ENCODE peak calls at places on chromosome 4, in nine cellular contexts. X is AG08396; Y is activated CD4-positive, alpha-beta T cell treated with anti-CD3 and anti-CD28 coated beads, Interleukin-2, amount 10 ng/mL, durations not matched to agents 7 days and 5 days; M is endothelial cell of umbilical vein; U is PC-9; H is NCI-H1436; D is RCC 7860; S is frontal cortex; G is C1 segment of cervical spinal cord. V is an unnamed sample.

GRCh38 chr4:89162486-89162885 is 51.2 kb downstream of the TIGD2 start:
- DNase-seq in M (no peak), Y (no peak), S (no peak), X (no peak), H (no peak), G (no peak), U (no peak), D (no peak), V (no peak)

GRCh38 chr4:137688651-137689050 is 156.4 kb upstream of the PCDH18 start:
- DNase-seq in U (no peak), S (no peak), D (no peak), M (no peak), G (no peak), X (no peak), Y (no peak), H (no peak), V (no peak)

GRCh38 chr4:153798436-153798835 is 9.6 kb upstream of the SFRP2 start:
- DNase-seq in X (no peak), D (no peak), M (no peak), G (no peak), Y (no peak), H (no peak), U (no peak), S (no peak), V (peak)

GRCh38 chr4:52076731-52077130 is 25.6 kb downstream of the SPATA18 start:
- DNase-seq in H (no peak), G (no peak), S (no peak), U (no peak), D (no peak), M (peak), X (no peak), Y (no peak), V (no peak)

GRCh38 chr4:128633067-128633466 is 176.4 kb upstream of the JADE1 start:
- DNase-seq in H (no peak), Y (no peak), S (no peak), U (no peak), D (no peak), M (no peak), X (no peak), G (no peak), V (no peak)

GRCh38 chr4:119736559-119736958 is 108.0 kb upstream of the PDE5A start:
- DNase-seq in Y (no peak), H (no peak), U (no peak), S (no peak), D (no peak), X (peak), M (no peak), G (no peak), V (no peak)

GRCh38 chr4:82560853-82561744 is 689 bp downstream of the TMEM150C start:
- DNase-seq in S (no peak), D (no peak), Y (no peak), X (peak), H (no peak), G (no peak), M (peak), U (peak), V (peak)

GRCh38 chr4:143482753-143483362 is 30.6 kb upstream of the SMARCA5 start:
- DNase-seq in M (peak), S (peak), X (peak), Y (no peak), G (no peak), U (peak), H (peak), D (no peak), V (peak)

GRCh38 chr4:77126844-77127614 is 30.0 kb upstream of the CCNG2 start:
- DNase-seq in U (no peak), Y (no peak), M (no peak), S (no peak), D (no peak), H (no peak), X (no peak), G (no peak), V (peak)

GRCh38 chr4:15410750-15411149 is 17.1 kb upstream of the C1QTNF7 start:
- DNase-seq in S (no peak), U (no peak), G (no peak), X (no peak), D (no peak), H (no peak), Y (peak), M (peak), V (peak)

GRCh38 chr4:152094851-152095700 is 334.3 kb upstream of the GATB start:
- DNase-seq in M (no peak), X (peak), D (no peak), G (no peak), U (no peak), H (no peak), S (no peak), Y (no peak), V (no peak)

GRCh38 chr4:8302331-8302730 is 32.8 kb downstream of the HTRA3 start:
- DNase-seq in D (no peak), M (no peak), X (no peak), H (no peak), G (no peak), Y (no peak), U (no peak), S (no peak), V (no peak)

GRCh38 chr4:68865178-68865638 is 49.4 kb downstream of the UGT2B10 start:
- DNase-seq in H (no peak), U (no peak), X (no peak), S (no peak), M (no peak), Y (no peak), D (no peak), G (no peak), V (peak)

GRCh38 chr4:101643201-101643600 is 147.3 kb upstream of the BANK1 start:
- DNase-seq in X (no peak), H (no peak), M (no peak), G (no peak), U (peak), Y (no peak), S (no peak), D (no peak), V (no peak)

GRCh38 chr4:164937576-164938270 is 39.7 kb downstream of the TRIM61 start:
- DNase-seq in Y (no peak), U (no peak), X (no peak), H (no peak), D (no peak), S (no peak), M (no peak), G (peak), V (no peak)

GRCh38 chr4:105106416-105106815 is 40.3 kb upstream of the TET2 start:
- DNase-seq in H (no peak), X (no peak), Y (no peak), S (no peak), D (no peak), U (no peak), M (no peak), G (no peak), V (no peak)

GRCh38 chr4:118265312-118266144 is 87.3 kb downstream of the PRSS12 start:
- DNase-seq in X (no peak), H (no peak), D (no peak), M (no peak), G (no peak), S (no peak), U (peak), Y (peak), V (no peak)

GRCh38 chr4:90293320-90293719 is 166.1 kb downstream of the CCSER1 start:
- DNase-seq in X (no peak), H (no peak), U (no peak), M (peak), D (peak), S (no peak), Y (no peak), G (no peak), V (no peak)

GRCh38 chr4:105837037-105837436 is 58.2 kb upstream of the NPNT start:
- DNase-seq in G (no peak), S (no peak), X (no peak), M (no peak), U (no peak), D (no peak), H (no peak), Y (no peak), V (no peak)

GRCh38 chr4:6908397-6909112 is 1.1 kb upstream of the TBC1D14 start:
- DNase-seq in X (peak), Y (no peak), M (peak), D (no peak), G (no peak), U (no peak), H (no peak), S (no peak), V (no peak)

GRCh38 chr4:26452565-26453531 is 37.4 kb downstream of the CCKAR start:
- DNase-seq in G (no peak), Y (no peak), H (peak), S (no peak), U (no peak), M (no peak), X (no peak), D (no peak), V (no peak)

GRCh38 chr4:53620956-53621355 is 29.7 kb upstream of the LNX1 start:
- DNase-seq in U (no peak), H (no peak), Y (no peak), X (no peak), G (no peak), S (no peak), M (no peak), D (no peak), V (no peak)

GRCh38 chr4:7653510-7654414 is 219.0 kb upstream of the PSAPL1 start:
- DNase-seq in D (no peak), X (no peak), G (no peak), Y (no peak), U (no peak), H (no peak), M (no peak), S (no peak), V (no peak)

GRCh38 chr4:16106956-16107355 is 23.1 kb upstream of the PROM1 start:
- DNase-seq in Y (no peak), S (no peak), X (no peak), G (no peak), U (no peak), H (no peak), M (no peak), D (no peak), V (no peak)

GRCh38 chr4:41391271-41391670 is 134.5 kb downstream of the UCHL1 start:
- DNase-seq in U (no peak), G (no peak), S (no peak), Y (no peak), M (no peak), H (no peak), D (no peak), X (no peak), V (no peak)

GRCh38 chr4:20829958-20830357 is 129.7 kb downstream of the PACRGL start:
- DNase-seq in D (peak), X (no peak), G (no peak), Y (no peak), H (no peak), S (no peak), M (peak), U (no peak), V (no peak)

GRCh38 chr4:25930722-25931354 is 16.8 kb downstream of the SMIM20 start:
- DNase-seq in U (no peak), D (no peak), H (no peak), S (no peak), X (no peak), Y (no peak), M (no peak), G (no peak), V (no peak)

GRCh38 chr4:143202824-143203223 is 18.1 kb downstream of the USP38 start:
- DNase-seq in U (no peak), X (no peak), G (no peak), D (no peak), M (peak), S (no peak), Y (no peak), H (no peak), V (no peak)

GRCh38 chr4:110619401-110620247 is 3.3 kb downstream of the PITX2 start:
- DNase-seq in S (peak), M (no peak), G (no peak), H (no peak), U (no peak), X (no peak), D (no peak), Y (no peak), V (no peak)

GRCh38 chr4:184007891-184008290 is 102.8 kb downstream of the STOX2 start:
- DNase-seq in Y (no peak), S (no peak), M (no peak), G (no peak), D (peak), U (no peak), X (peak), H (no peak), V (no peak)

GRCh38 chr4:66094070-66094469 is 423.8 kb upstream of the EPHA5 start:
- DNase-seq in S (no peak), X (no peak), H (no peak), D (no peak), Y (no peak), U (no peak), G (no peak), M (no peak), V (no peak)

GRCh38 chr4:76654796-76655195 is 219.8 kb downstream of the SHROOM3 start:
- DNase-seq in H (no peak), G (no peak), S (no peak), M (no peak), U (no peak), D (no peak), X (no peak), Y (no peak), V (no peak)

GRCh38 chr4:166924456-166924855 is 309.8 kb downstream of the SPOCK3 start:
- DNase-seq in M (no peak), X (no peak), S (no peak), U (no peak), Y (no peak), G (no peak), D (no peak), H (no peak), V (no peak)

GRCh38 chr4:28463184-28463690 is 1602.6 kb downstream of the STIM2 start:
- DNase-seq in G (no peak), U (no peak), X (no peak), D (no peak), M (no peak), Y (no peak), H (no peak), S (no peak), V (no peak)

GRCh38 chr4:158769175-158769831 is 477 bp downstream of the FNIP2 start:
- DNase-seq in H (no peak), Y (peak), S (no peak), U (peak), X (peak), G (peak), M (peak), D (no peak), V (peak)

GRCh38 chr4:88549815-88550214 is 26.2 kb upstream of the PYURF start:
- DNase-seq in D (no peak), U (no peak), H (no peak), X (no peak), Y (no peak), M (no peak), G (no peak), S (no peak), V (no peak)

GRCh38 chr4:176805155-176805554 is 12.4 kb upstream of the VEGFC start:
- DNase-seq in D (no peak), S (no peak), X (no peak), H (no peak), G (no peak), M (no peak), Y (no peak), U (no peak), V (no peak)

GRCh38 chr4:168528131-168528949 is 31.5 kb downstream of the PALLD start:
- DNase-seq in M (no peak), Y (no peak), U (no peak), X (no peak), D (peak), S (no peak), G (no peak), H (no peak), V (no peak)